ENCODE peak calls at places on chromosome 9, in eight cellular contexts. G is sigmoid colon, J is Peyer's patch, I is A549, D is tibial nerve, L is endodermal cell, A is mammary epithelial cell, M is aorta. V is an unnamed sample.

GRCh38 chr9:110443146-110443877 is 105.6 kb upstream of the TXNDC8 start:
- DNase-seq in D (no peak), L (no peak), J (no peak), G (no peak), A (peak), M (no peak), I (no peak), V (no peak)

GRCh38 chr9:136052433-136052880 is 42.6 kb downstream of the NACC2 start:
- DNase-seq in D (no peak), L (peak), J (no peak), I (peak), G (peak), M (peak), A (peak), V (no peak)

GRCh38 chr9:17191095-17191494 is 56.3 kb downstream of the CNTLN start:
- DNase-seq in L (no peak), A (no peak), G (no peak), I (no peak), D (no peak), M (no peak), J (no peak), V (no peak)

GRCh38 chr9:118331622-118332045 is 627.4 kb downstream of the TLR4 start:
- DNase-seq in G (no peak), I (peak), M (no peak), A (peak), L (no peak), J (no peak), D (no peak), V (no peak)

GRCh38 chr9:32551491-32552049 is 557 bp upstream of the SMIM27 start:
- DNase-seq in A (no peak), M (peak), I (peak), G (peak), D (peak), L (no peak), J (peak), V (peak)

GRCh38 chr9:137762414-137763061 is 115.0 kb upstream of the CACNA1B start:
- DNase-seq in L (no peak), G (no peak), A (no peak), I (no peak), J (peak), D (no peak), M (no peak), V (no peak)

GRCh38 chr9:106797299-106797698 is 65.7 kb upstream of the ZNF462 start:
- DNase-seq in L (no peak), A (peak), J (peak), G (no peak), I (no peak), M (no peak), D (no peak), V (no peak)

GRCh38 chr9:76374702-76375543 is 19.3 kb downstream of the RFK start:
- DNase-seq in G (peak), I (peak), A (peak), D (peak), L (peak), J (peak), M (peak), V (peak)

GRCh38 chr9:21906878-21907277 is 87.3 kb downstream of the CDKN2A start:
- DNase-seq in M (no peak), L (no peak), J (no peak), G (no peak), D (no peak), I (peak), A (no peak), V (no peak)

GRCh38 chr9:16385590-16386578 is 484.6 kb downstream of the BNC2 start:
- DNase-seq in M (no peak), I (no peak), L (no peak), G (no peak), J (no peak), A (peak), D (peak), V (no peak)

GRCh38 chr9:33375238-33375840 is 27.0 kb downstream of the AQP7 start:
- DNase-seq in A (no peak), I (no peak), G (no peak), M (no peak), L (peak), D (no peak), J (no peak), V (no peak)

GRCh38 chr9:117290306-117290705 is 124.6 kb downstream of the ASTN2 start:
- DNase-seq in J (no peak), G (no peak), A (no peak), M (no peak), D (no peak), L (no peak), I (no peak), V (no peak)

GRCh38 chr9:131609116-131609830 is 64.0 kb downstream of the PRRT1B start:
- DNase-seq in M (no peak), I (peak), L (peak), A (peak), G (peak), J (no peak), D (peak), V (peak)

GRCh38 chr9:134341929-134342745 is 15.9 kb downstream of the RXRA start:
- DNase-seq in A (no peak), M (no peak), L (no peak), D (no peak), J (no peak), G (no peak), I (no peak), V (no peak)
- H3K27ac ChIP-seq in A (no peak), M (no peak), L (no peak), D (peak), J (peak), G (peak), I (no peak), V (peak)

GRCh38 chr9:5553211-5553610 is 42.9 kb downstream of the PDCD1LG2 start:
- DNase-seq in J (no peak), D (no peak), L (no peak), G (no peak), A (no peak), I (no peak), M (no peak), V (no peak)

GRCh38 chr9:5551771-5552170 is 41.4 kb downstream of the PDCD1LG2 start:
- DNase-seq in A (no peak), L (no peak), J (no peak), M (no peak), G (no peak), I (no peak), D (no peak), V (no peak)

GRCh38 chr9:5551368-5551767 is 41.0 kb downstream of the PDCD1LG2 start:
- DNase-seq in D (no peak), I (no peak), M (no peak), J (no peak), L (no peak), G (no peak), A (no peak), V (no peak)

GRCh38 chr9:5552301-5552700 is 42.0 kb downstream of the PDCD1LG2 start:
- DNase-seq in L (no peak), J (no peak), M (no peak), G (no peak), I (no peak), D (no peak), A (no peak), V (no peak)

GRCh38 chr9:5549671-5550650 is 39.6 kb downstream of the PDCD1LG2 start:
- DNase-seq in I (no peak), L (no peak), G (no peak), J (no peak), D (no peak), M (no peak), A (peak), V (no peak)
- H3K27ac ChIP-seq in I (no peak), L (no peak), G (no peak), J (no peak), D (no peak), M (no peak), A (peak), V (no peak)

GRCh38 chr9:130213898-130214761 is 41.9 kb downstream of the NCS1 start:
- DNase-seq in M (no peak), D (no peak), G (no peak), I (no peak), L (peak), A (no peak), J (no peak), V (no peak)
- H3K27ac ChIP-seq in M (no peak), D (no peak), G (peak), I (no peak), L (peak), A (no peak), J (no peak), V (peak)

DNA sequence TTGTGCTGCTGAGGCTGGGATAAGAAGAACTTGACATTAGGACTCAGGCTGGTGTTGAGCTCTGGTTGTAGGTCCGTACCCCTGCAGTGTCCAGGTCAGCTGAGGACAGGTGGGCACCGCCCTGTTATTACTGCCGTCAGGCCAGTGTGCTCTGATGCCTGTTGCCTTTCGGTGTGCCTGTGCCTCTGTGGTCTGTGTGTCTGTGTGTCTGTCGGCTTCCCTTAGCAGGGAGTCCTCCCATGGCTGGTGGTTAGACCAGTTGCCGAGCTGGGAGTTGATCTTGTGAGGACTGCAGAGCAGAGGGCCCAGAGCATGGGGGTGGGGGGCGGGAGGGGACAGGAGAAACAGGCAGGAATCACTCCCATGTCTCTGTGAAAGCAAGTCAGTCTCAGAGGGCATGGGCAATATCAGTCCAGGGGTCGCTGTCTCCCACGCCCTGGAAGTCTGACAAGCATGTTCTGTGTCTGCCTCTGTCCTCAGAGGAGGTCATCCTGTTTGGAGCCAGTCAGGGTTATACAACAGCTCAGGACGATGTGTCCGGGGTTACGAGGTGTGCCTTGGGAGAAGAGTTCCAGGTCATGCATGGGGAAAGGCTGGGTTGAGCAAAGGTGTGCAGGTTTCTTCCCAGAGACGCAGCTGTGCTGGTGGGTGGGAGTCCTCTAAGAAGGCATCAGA is 67.3 kb upstream of the GARNL3 start:
- DNase-seq in G (no peak), M (peak), A (no peak), J (no peak), I (no peak), L (no peak), D (no peak), V (no peak)
- H3K27ac ChIP-seq in G (peak), M (no peak), A (no peak), J (no peak), I (no peak), L (no peak), D (peak), V (peak)

GRCh38 chr9:91162784-91163440 is 198.8 kb downstream of the AUH start:
- DNase-seq in J (peak), M (no peak), A (no peak), D (no peak), G (no peak), I (no peak), L (peak), V (no peak)

GRCh38 chr9:91163441-91163772 is 198.3 kb downstream of the AUH start:
- DNase-seq in L (peak), D (no peak), M (no peak), G (no peak), J (peak), A (no peak), I (no peak), V (no peak)

GRCh38 chr9:91161465-91162275 is 200.0 kb downstream of the AUH start:
- DNase-seq in D (no peak), M (no peak), G (no peak), J (no peak), I (no peak), A (no peak), L (peak), V (no peak)

GRCh38 chr9:91160599-91161464 is 200.9 kb downstream of the AUH start:
- DNase-seq in D (no peak), I (no peak), G (no peak), L (no peak), J (no peak), A (no peak), M (no peak), V (no peak)

GRCh38 chr9:91162311-91162710 is 199.4 kb downstream of the AUH start:
- DNase-seq in J (no peak), L (peak), I (no peak), A (peak), M (no peak), D (no peak), G (no peak), V (no peak)
- H3K27ac ChIP-seq in J (peak), L (peak), I (no peak), A (peak), M (no peak), D (peak), G (no peak), V (no peak)

DNA sequence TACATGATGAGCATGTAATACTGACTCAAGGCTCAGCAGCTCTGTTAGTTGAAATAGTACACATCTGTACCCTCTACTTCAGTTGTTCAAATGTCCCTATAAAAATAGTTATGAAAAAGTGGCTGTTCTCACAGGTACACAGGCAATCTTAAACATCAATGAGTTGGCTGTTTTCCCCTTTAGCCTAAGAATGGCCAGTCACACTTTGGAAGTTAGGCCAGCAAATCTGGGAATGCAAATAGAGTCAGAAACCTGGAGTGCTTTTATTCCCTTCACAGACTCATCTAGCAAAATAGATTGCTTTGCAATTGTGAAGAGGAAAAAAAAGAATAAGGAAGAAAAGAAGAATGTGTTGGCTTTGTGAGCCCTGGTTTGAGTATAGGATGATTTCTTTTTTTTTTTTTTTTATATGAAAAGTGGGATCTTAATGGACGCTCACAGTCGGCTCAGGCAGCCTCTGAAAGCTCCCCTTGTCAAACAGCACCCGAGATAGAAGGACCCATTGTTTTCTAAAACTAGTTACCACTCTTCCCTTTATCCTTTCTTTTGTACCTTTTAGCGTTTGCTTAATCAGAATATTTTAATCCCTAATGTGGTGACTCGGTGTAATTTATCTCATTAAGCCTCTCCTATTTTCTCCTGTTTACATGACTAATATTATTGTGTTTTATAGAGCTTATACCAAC is 27.9 kb upstream of the TLE1 start:
- DNase-seq in I (no peak), M (no peak), L (no peak), G (no peak), A (no peak), J (no peak), D (no peak), V (no peak)
- H3K27ac ChIP-seq in I (no peak), M (no peak), L (peak), G (no peak), A (no peak), J (no peak), D (no peak), V (no peak)